ENCODE peak calls at places on chromosomes 12 and 14, in five cellular contexts. R, L, U, Y and S are unnamed samples.

GRCh38 chr12:131684015-131684725 is 26.7 kb upstream of the SFSWAP start:
- DNase-seq in R (no peak), L (no peak), U (no peak), Y (no peak), S (peak)

GRCh38 chr12:9227953-9228352 is 19.8 kb upstream of the PZP start:
- DNase-seq in R (no peak), L (no peak), U (no peak), Y (no peak), S (no peak)

GRCh38 chr12:82708507-82708906 is 21.8 kb downstream of the TMTC2 start:
- DNase-seq in R (no peak), L (no peak), U (no peak), Y (no peak), S (no peak)

GRCh38 chr12:57803317-57803893 is 15.1 kb downstream of the AVIL start:
- DNase-seq in R (peak), L (peak), U (no peak), Y (peak), S (peak)

GRCh38 chr12:61993734-61994345 is 266.4 kb upstream of the USP15 start:
- DNase-seq in R (peak), L (no peak), U (no peak), Y (peak), S (peak)

GRCh38 chr12:112196476-112196875 is 71.1 kb downstream of the TRAFD1 start:
- DNase-seq in R (no peak), L (no peak), U (no peak), Y (no peak), S (no peak)

GRCh38 chr14:20969336-20969735 is 14.0 kb downstream of the RNASE2 start:
- DNase-seq in R (no peak), L (no peak), U (no peak), Y (no peak), S (no peak)

GRCh38 chr12:111413442-111414086 is 7.8 kb downstream of the SH2B3 start:
- DNase-seq in R (no peak), L (no peak), U (no peak), Y (no peak), S (no peak)

GRCh38 chr14:63991833-63992232 is 139.0 kb downstream of the SYNE2 start:
- DNase-seq in R (no peak), L (no peak), U (no peak), Y (no peak), S (no peak)

GRCh38 chr14:53601409-53601808 is 355.2 kb downstream of the BMP4 start:
- DNase-seq in R (no peak), L (no peak), U (no peak), Y (no peak), S (no peak)

GRCh38 chr12:109695961-109696461 is 17.6 kb upstream of the FAM222A start:
- DNase-seq in R (no peak), L (no peak), U (no peak), Y (no peak), S (no peak)

GRCh38 chr12:14560904-14561574 is 6.6 kb downstream of the PLBD1 start:
- DNase-seq in R (no peak), L (no peak), U (no peak), Y (no peak), S (no peak)

GRCh38 chr14:94000986-94001385 is 3.9 kb downstream of the CCDC197 start:
- DNase-seq in R (no peak), L (no peak), U (no peak), Y (no peak), S (no peak)

GRCh38 chr12:63228853-63229252 is 77.9 kb upstream of the AVPR1A start:
- DNase-seq in R (no peak), L (no peak), U (no peak), Y (no peak), S (no peak)

GRCh38 chr12:11728154-11728755 is 78.8 kb downstream of the ETV6 start:
- DNase-seq in R (no peak), L (no peak), U (no peak), Y (no peak), S (no peak)

GRCh38 chr12:2537868-2538541 is 256.8 kb upstream of the FKBP4 start:
- DNase-seq in R (no peak), L (no peak), U (no peak), Y (no peak), S (no peak)

GRCh38 chr14:34051966-34052657 is 101.2 kb upstream of the EGLN3 start:
- DNase-seq in R (peak), L (no peak), U (no peak), Y (peak), S (no peak)

GRCh38 chr12:130764475-130765185 is 48.5 kb upstream of the RIMBP2 start:
- DNase-seq in R (no peak), L (no peak), U (no peak), Y (peak), S (no peak)

GRCh38 chr12:3098436-3098835 is 21.3 kb downstream of the TSPAN9 start:
- DNase-seq in R (no peak), L (no peak), U (no peak), Y (no peak), S (no peak)